ENCODE peak calls at places on chromosomes 2 and 18, in ten cellular contexts. Y, V, A, R, N, U, J, P, H and B are unnamed samples.

GRCh38 chr2:108447947-108448677 is 894 bp upstream of the GCC2 start:
- DNase-seq in Y (no peak), V (no peak), A (no peak), R (no peak), N (no peak), U (no peak), J (no peak), P (no peak), H (no peak), B (no peak)

GRCh38 chr2:25912851-25913695 is 34.8 kb upstream of the ASXL2 start:
- DNase-seq in Y (no peak), V (peak), A (no peak), R (peak), N (no peak), U (peak), J (no peak), P (peak), H (no peak), B (peak)

GRCh38 chr2:28360066-28360741 is 32.5 kb upstream of the FOSL2 start:
- DNase-seq in Y (no peak), V (no peak), A (no peak), R (peak), N (no peak), U (no peak), J (no peak), P (no peak), H (no peak), B (no peak)

GRCh38 chr2:98359986-98360385 is 13.7 kb downstream of the CNGA3 start:
- DNase-seq in Y (no peak), V (no peak), A (no peak), R (no peak), N (no peak), U (no peak), J (no peak), P (no peak), H (no peak), B (no peak)

GRCh38 chr2:235827585-235827992 is 333.7 kb downstream of the AGAP1 start:
- DNase-seq in Y (no peak), V (no peak), A (no peak), R (peak), N (peak), U (no peak), J (peak), P (peak), H (no peak), B (no peak)

GRCh38 chr2:151669585-151670081 is 64.6 kb downstream of the NEB start:
- DNase-seq in Y (no peak), V (peak), A (no peak), R (peak), N (no peak), U (no peak), J (no peak), P (no peak), H (no peak), B (no peak)

GRCh38 chr2:150410809-150411208 is 76.7 kb downstream of the RND3 start:
- DNase-seq in Y (no peak), V (peak), A (no peak), R (peak), N (no peak), U (peak), J (peak), P (peak), H (no peak), B (peak)

GRCh38 chr18:10791141-10791808 is 265.4 kb downstream of the NAPG start:
- DNase-seq in Y (no peak), V (no peak), A (no peak), R (no peak), N (no peak), U (peak), J (no peak), P (peak), H (no peak), B (no peak)

GRCh38 chr18:58639751-58640427 is 11.0 kb upstream of the ALPK2 start:
- DNase-seq in Y (no peak), V (peak), A (no peak), R (peak), N (no peak), U (peak), J (no peak), P (peak), H (no peak), B (peak)

GRCh38 chr2:103873719-103874359 is 980.1 kb upstream of the POU3F3 start:
- DNase-seq in Y (no peak), V (no peak), A (no peak), R (no peak), N (no peak), U (no peak), J (no peak), P (no peak), H (no peak), B (no peak)
- H3K4me3 ChIP-seq in Y (no peak), V (peak), A (no peak), R (no peak), N (no peak), U (no peak), J (no peak), P (no peak), H (no peak), B (no peak)

GRCh38 chr2:129748653-129749052 is 230.8 kb upstream of the RAB6C start:
- DNase-seq in Y (no peak), V (peak), A (no peak), R (no peak), N (peak), U (no peak), J (no peak), P (no peak), H (peak), B (no peak)
- TF ChIP-seq CTCF in Y (no peak), V (peak), A (no peak), R (no peak), N (peak), U (no peak), J (peak), P (no peak), H (peak), B (no peak)

GRCh38 chr2:166376488-166376828 is 714 bp upstream of the SCN9A start:
- DNase-seq in Y (no peak), V (no peak), A (no peak), R (no peak), N (no peak), U (no peak), J (no peak), P (no peak), H (no peak), B (no peak)
- H3K4me3 ChIP-seq in Y (peak), V (peak), A (no peak), R (peak), N (no peak), U (peak), J (no peak), P (peak), H (peak), B (peak)

GRCh38 chr2:36069083-36069482 is 286.5 kb upstream of the CRIM1 start:
- DNase-seq in Y (no peak), V (no peak), A (no peak), R (no peak), N (no peak), U (no peak), J (no peak), P (no peak), H (no peak), B (no peak)
- TF ChIP-seq CTCF in Y (no peak), V (no peak), A (no peak), R (no peak), N (no peak), U (no peak), J (no peak), P (no peak), H (no peak), B (no peak)

GRCh38 chr2:86790828-86791561 is at the start of gene CD8A:
- DNase-seq in Y (no peak), V (peak), A (no peak), R (peak), N (no peak), U (peak), J (no peak), P (no peak), H (no peak), B (peak)
- H3K4me3 ChIP-seq in Y (peak), V (peak), A (no peak), R (peak), N (no peak), U (no peak), J (no peak), P (no peak), H (peak), B (no peak)

GRCh38 chr2:15223887-15224286 is 337.2 kb downstream of the NBAS start:
- DNase-seq in Y (no peak), V (no peak), A (no peak), R (peak), N (no peak), U (peak), J (no peak), P (peak), H (no peak), B (peak)

GRCh38 chr2:15218423-15219086 is 342.6 kb downstream of the NBAS start:
- DNase-seq in Y (no peak), V (no peak), A (no peak), R (no peak), N (no peak), U (no peak), J (no peak), P (no peak), H (no peak), B (no peak)

GRCh38 chr2:15225131-15225530 is 336.0 kb downstream of the NBAS start:
- DNase-seq in Y (no peak), V (no peak), A (no peak), R (no peak), N (no peak), U (no peak), J (no peak), P (no peak), H (no peak), B (no peak)

GRCh38 chr2:15222856-15223255 is 338.3 kb downstream of the NBAS start:
- DNase-seq in Y (no peak), V (no peak), A (no peak), R (no peak), N (no peak), U (no peak), J (no peak), P (no peak), H (no peak), B (no peak)

DNA sequence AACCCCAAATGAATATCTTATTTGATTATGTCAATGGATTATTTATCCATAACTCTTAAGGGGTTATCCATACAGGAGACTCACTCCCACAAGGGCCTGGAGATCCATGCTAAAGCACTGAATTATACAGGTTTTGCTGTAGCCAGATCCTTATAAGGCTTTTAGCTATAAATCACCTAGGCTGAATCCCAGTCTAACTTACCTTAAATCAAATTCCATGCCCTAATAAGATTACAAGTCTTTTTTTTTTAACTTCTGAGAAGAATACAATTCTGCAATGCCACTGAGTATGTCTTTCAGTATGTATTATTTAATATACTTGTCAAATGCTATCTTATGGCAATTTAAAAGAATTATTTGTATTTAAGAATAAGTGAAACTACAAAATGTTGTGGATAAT is 340.5 kb downstream of the NBAS start:
- DNase-seq in Y (no peak), V (no peak), A (no peak), R (no peak), N (no peak), U (no peak), J (no peak), P (no peak), H (no peak), B (no peak)
- TF ChIP-seq CTCF in Y (no peak), V (no peak), A (no peak), R (no peak), N (no peak), U (no peak), J (no peak), P (no peak), H (no peak), B (no peak)

GRCh38 chr2:203691149-203691548 is 15.3 kb upstream of the CD28 start:
- DNase-seq in Y (no peak), V (no peak), A (no peak), R (peak), N (no peak), U (no peak), J (no peak), P (no peak), H (no peak), B (no peak)

GRCh38 chr2:203688798-203689197 is 17.6 kb upstream of the CD28 start:
- DNase-seq in Y (no peak), V (peak), A (no peak), R (peak), N (no peak), U (peak), J (no peak), P (peak), H (no peak), B (peak)

GRCh38 chr2:203690110-203691047 is 16.1 kb upstream of the CD28 start:
- DNase-seq in Y (no peak), V (no peak), A (no peak), R (peak), N (no peak), U (peak), J (no peak), P (no peak), H (peak), B (peak)

GRCh38 chr2:203687161-203687560 is 19.3 kb upstream of the CD28 start:
- DNase-seq in Y (no peak), V (no peak), A (no peak), R (peak), N (no peak), U (peak), J (no peak), P (peak), H (no peak), B (no peak)

GRCh38 chr2:203689424-203690109 is 16.9 kb upstream of the CD28 start:
- DNase-seq in Y (no peak), V (no peak), A (no peak), R (no peak), N (no peak), U (no peak), J (no peak), P (no peak), H (no peak), B (no peak)
- H3K4me3 ChIP-seq in Y (no peak), V (no peak), A (no peak), R (no peak), N (no peak), U (no peak), J (no peak), P (no peak), H (no peak), B (no peak)

GRCh38 chr2:210363261-210363660 is 48.3 kb upstream of the MYL1 start:
- DNase-seq in Y (no peak), V (peak), A (no peak), R (no peak), N (no peak), U (no peak), J (no peak), P (no peak), H (no peak), B (no peak)
- TF ChIP-seq CTCF in Y (no peak), V (peak), A (peak), R (no peak), N (peak), U (no peak), J (no peak), P (no peak), H (no peak), B (no peak)